ENCODE peak calls at places on chromosomes 1 and 21, in four cellular contexts. C is K562, B is H1, O is HepG2. A is an unnamed sample.

GRCh38 chr1:239184581-239185244 is 201.7 kb upstream of the CHRM3 start:
- DNase-seq in C (no peak), B (no peak), O (no peak), A (no peak)

GRCh38 chr1:17307946-17308345 is at the start of gene PADI4:
- DNase-seq in C (peak), B (no peak), O (no peak), A (no peak)

GRCh38 chr1:246728311-246728710 is 4.1 kb downstream of the SCCPDH start:
- DNase-seq in C (no peak), B (no peak), O (no peak), A (no peak)

GRCh38 chr1:245888809-245889208 is 618.3 kb downstream of the SMYD3 start:
- DNase-seq in C (no peak), B (peak), O (peak), A (peak)

GRCh38 chr1:239387304-239388231 is 1.2 kb downstream of the CHRM3 start:
- DNase-seq in C (no peak), B (no peak), O (no peak), A (no peak)

GRCh38 chr1:1565340-1565739 is 9.3 kb downstream of the SSU72 start:
- DNase-seq in C (no peak), B (no peak), O (no peak), A (no peak)

GRCh38 chr1:23422313-23422877 is 2.2 kb downstream of the TCEA3 start:
- DNase-seq in C (peak), B (no peak), O (no peak), A (no peak)

GRCh38 chr1:20279507-20279906 is 11.2 kb upstream of the VWA5B1 start:
- DNase-seq in C (no peak), B (no peak), O (no peak), A (no peak)

GRCh38 chr21:45453308-45453950 is 48.5 kb downstream of the COL18A1 start:
- DNase-seq in C (no peak), B (no peak), O (no peak), A (no peak)

GRCh38 chr21:42350899-42351543 is at the start of gene TFF2:
- DNase-seq in C (no peak), B (no peak), O (no peak), A (no peak)

GRCh38 chr1:160407819-160408801 is 7.7 kb downstream of the VANGL2 start:
- DNase-seq in C (no peak), B (no peak), O (no peak), A (no peak)

GRCh38 chr1:100941098-100941527 is 45.2 kb downstream of the SLC30A7 start:
- DNase-seq in C (no peak), B (no peak), O (no peak), A (peak)

GRCh38 chr1:39691383-39692151 is at the start of gene HPCAL4:
- DNase-seq in C (peak), B (peak), O (peak), A (no peak)

GRCh38 chr1:19203440-19203839 is 6.6 kb downstream of the UBR4 start:
- DNase-seq in C (no peak), B (no peak), O (no peak), A (no peak)

GRCh38 chr1:46131727-46132528 is 501 bp downstream of the PIK3R3 start:
- DNase-seq in C (peak), B (no peak), O (no peak), A (no peak)

GRCh38 chr1:227780101-227781044 is 35.1 kb upstream of the PRSS38 start:
- DNase-seq in C (no peak), B (no peak), O (no peak), A (no peak)

GRCh38 chr1:33918368-33918767 is 54.5 kb downstream of the HMGB4 start:
- DNase-seq in C (no peak), B (no peak), O (no peak), A (no peak)

GRCh38 chr1:3129133-3129490 is 60.1 kb downstream of the PRDM16 start:
- DNase-seq in C (no peak), B (no peak), O (no peak), A (no peak)

GRCh38 chr1:178575611-178576331 is 62.9 kb downstream of the TEX35 start:
- DNase-seq in C (no peak), B (no peak), O (no peak), A (peak)

GRCh38 chr1:185096531-185096930 is 51.2 kb downstream of the RNF2 start:
- DNase-seq in C (no peak), B (no peak), O (no peak), A (no peak)

GRCh38 chr1:63547621-63548294 is 24.4 kb downstream of the EFCAB7 start:
- DNase-seq in C (no peak), B (no peak), O (no peak), A (no peak)

GRCh38 chr1:63548303-63548702 is 25.0 kb downstream of the EFCAB7 start:
- DNase-seq in C (no peak), B (no peak), O (no peak), A (no peak)

DNA sequence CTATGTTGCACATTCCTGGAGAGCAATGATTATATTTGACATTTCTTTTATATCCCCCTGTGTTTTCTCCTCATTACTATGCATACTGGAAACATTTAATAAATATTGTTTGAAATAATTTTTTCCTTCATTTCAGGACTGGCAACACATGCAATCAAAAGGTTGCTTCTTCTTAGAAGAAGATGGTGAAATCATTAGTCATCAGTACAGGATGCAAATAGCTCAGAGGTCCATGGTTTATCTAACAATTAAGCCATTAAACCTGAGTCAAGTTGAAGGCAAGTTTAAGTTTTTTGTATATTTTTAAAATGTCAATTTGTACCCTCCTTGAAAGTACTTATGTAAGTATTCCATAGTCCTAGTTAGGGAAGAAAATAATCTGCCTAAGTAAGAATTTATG is 22.5 kb downstream of the EFCAB7 start:
- DNase-seq in C (no peak), B (no peak), O (no peak), A (no peak)
- TF ChIP-seq CBX5 in C (no peak), B (no peak), O (no peak), A (no peak)

DNA sequence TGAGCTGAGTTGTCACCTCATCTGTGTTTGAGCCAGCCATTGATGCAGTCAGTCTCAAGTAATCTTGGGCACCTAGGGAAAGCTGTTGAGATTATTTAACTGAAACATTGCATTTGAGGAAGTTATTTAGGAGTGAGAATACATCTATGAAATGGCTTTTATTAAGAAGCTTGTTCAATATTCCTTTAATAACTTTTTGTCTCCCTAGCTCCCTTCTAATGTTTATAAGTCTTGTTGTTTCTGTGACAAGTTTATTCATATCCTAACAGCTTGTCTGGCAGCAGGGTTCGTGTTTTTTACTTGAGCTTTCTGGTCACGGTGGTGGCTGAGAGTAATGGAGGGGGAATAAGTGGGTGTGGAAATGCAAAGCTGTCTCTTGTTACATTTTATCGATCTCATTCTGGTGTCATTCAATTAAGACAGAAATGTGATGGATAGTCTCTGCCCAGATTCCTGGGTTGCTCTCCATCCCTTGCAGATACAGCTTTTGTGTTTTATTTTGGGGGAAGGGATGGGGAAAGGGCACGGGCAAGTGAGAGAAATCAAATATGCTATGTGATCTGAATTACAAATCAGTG is 556.0 kb downstream of the USP25 start:
- DNase-seq in C (no peak), B (no peak), O (no peak), A (no peak)
- TF ChIP-seq ATF3 in C (no peak), B (no peak), O (no peak), A (no peak)

GRCh38 chr1:26027716-26028489 is 6.3 kb downstream of the EXTL1 start:
- DNase-seq in C (peak), B (no peak), O (no peak), A (no peak)
- TF ChIP-seq CBX5 in C (no peak), B (no peak), O (no peak), A (no peak)

DNA sequence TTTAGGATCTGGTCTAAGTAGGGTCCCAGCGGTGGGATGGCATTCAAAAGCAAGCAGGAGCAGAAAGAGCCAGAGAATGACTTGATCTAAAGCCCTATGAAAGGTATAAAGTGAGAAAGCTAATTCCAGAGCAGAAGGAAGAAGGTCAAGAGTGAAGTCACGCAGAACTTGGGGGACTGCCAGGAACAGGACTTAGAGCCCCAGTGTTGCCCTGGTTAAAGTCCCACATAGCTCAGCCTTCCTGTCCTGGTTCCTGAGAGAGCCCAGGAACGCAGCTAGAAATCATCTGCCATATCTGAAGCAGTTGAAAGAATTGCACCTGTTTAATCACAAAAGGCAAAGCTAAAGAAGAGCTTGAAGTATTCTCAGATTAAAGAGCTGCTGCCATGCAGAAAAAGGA is 160.6 kb upstream of the ATP1B1 start:
- DNase-seq in C (no peak), B (no peak), O (peak), A (no peak)
- TF ChIP-seq ATF3 in C (no peak), B (no peak), O (no peak), A (no peak)